ENCODE peak calls at places on chromosomes 3 and 15, in four cellular contexts. T is HepG2, O is K562, F is GM12878. P is an unnamed sample.
A peak's percentile ranks its signal among the peaks of the same experiment; 100 is the strongest.

GRCh38 chr15:80107774-80108173 is 45.0 kb upstream of the FAH start:
- DNase-seq in T (no peak), O (no peak), F (no peak), P (no peak)

GRCh38 chr3:52120576-52121458 is 33.4 kb downstream of the POC1A start:
- DNase-seq in T (no peak), O (no peak), F (no peak), P (no peak)

GRCh38 chr3:119559441-119559963 is at the start of gene CD80:
- DNase-seq in T (peak; percentile 45), O (peak; percentile 27), F (peak; percentile 82), P (peak; percentile 66)

GRCh38 chr15:100247228-100248225 is 94.2 kb downstream of the ADAMTS17 start:
- DNase-seq in T (no peak), O (no peak), F (no peak), P (no peak)

GRCh38 chr3:131835906-131836305 is 198.9 kb downstream of the CPNE4 start:
- DNase-seq in T (no peak), O (no peak), F (no peak), P (no peak)

GRCh38 chr3:23834082-23834870 is 28.5 kb downstream of the UBE2E1 start:
- DNase-seq in T (no peak), O (no peak), F (no peak), P (no peak)

GRCh38 chr15:54808321-54808720 is 388.4 kb downstream of the RSL24D1 start:
- DNase-seq in T (no peak), O (no peak), F (no peak), P (no peak)

GRCh38 chr15:100052716-100053475 is 288.9 kb downstream of the ADAMTS17 start:
- DNase-seq in T (no peak), O (no peak), F (no peak), P (no peak)

GRCh38 chr3:45547764-45548683 is 46.5 kb upstream of the LIMD1 start:
- DNase-seq in T (no peak), O (no peak), F (no peak), P (no peak)

GRCh38 chr15:79364571-79365240 is 53.8 kb downstream of the TMED3 start:
- DNase-seq in T (no peak), O (no peak), F (no peak), P (no peak)

GRCh38 chr3:12663311-12663935 is 494 bp downstream of the RAF1 start:
- DNase-seq in T (no peak), O (peak; percentile 80), F (no peak), P (no peak)

GRCh38 chr15:32861741-32862140 is 143.9 kb downstream of the GREM1 start:
- DNase-seq in T (no peak), O (no peak), F (no peak), P (no peak)

GRCh38 chr15:58292761-58293175 is 139.0 kb upstream of the LIPC start:
- DNase-seq in T (no peak), O (no peak), F (peak; percentile 13), P (no peak)

GRCh38 chr3:11624161-11624560 is 19.6 kb downstream of the VGLL4 start:
- DNase-seq in T (no peak), O (no peak), F (no peak), P (no peak)

GRCh38 chr3:194383276-194383940 is 13.9 kb upstream of the LRRC15 start:
- DNase-seq in T (no peak), O (no peak), F (no peak), P (no peak)

GRCh38 chr3:4584537-4585249 is 91.5 kb downstream of the ITPR1 start:
- DNase-seq in T (no peak), O (no peak), F (peak; percentile 13), P (no peak)

GRCh38 chr15:31163769-31164572 is 62.4 kb upstream of the TRPM1 start:
- DNase-seq in T (no peak), O (no peak), F (no peak), P (no peak)

GRCh38 chr3:135980343-135980742 is 14.8 kb downstream of the PPP2R3A start:
- DNase-seq in T (no peak), O (no peak), F (no peak), P (no peak)

GRCh38 chr3:42683875-42684593 is 1.3 kb upstream of the KLHL40 start:
- DNase-seq in T (peak; percentile 71), O (peak; percentile 96), F (no peak), P (peak; percentile 61)

GRCh38 chr3:157819415-157819814 is 286.8 kb downstream of the SHOX2 start:
- DNase-seq in T (no peak), O (no peak), F (no peak), P (no peak)

GRCh38 chr3:39302178-39302577 is 22.3 kb upstream of the CX3CR1 start:
- DNase-seq in T (no peak), O (no peak), F (no peak), P (no peak)

GRCh38 chr3:16102905-16103364 is 71.5 kb upstream of the GALNT15 start:
- DNase-seq in T (peak; percentile 66), O (no peak), F (no peak), P (no peak)

GRCh38 chr3:71803248-71803647 is 18.3 kb upstream of the PROK2 start:
- DNase-seq in T (no peak), O (no peak), F (no peak), P (no peak)

DNA sequence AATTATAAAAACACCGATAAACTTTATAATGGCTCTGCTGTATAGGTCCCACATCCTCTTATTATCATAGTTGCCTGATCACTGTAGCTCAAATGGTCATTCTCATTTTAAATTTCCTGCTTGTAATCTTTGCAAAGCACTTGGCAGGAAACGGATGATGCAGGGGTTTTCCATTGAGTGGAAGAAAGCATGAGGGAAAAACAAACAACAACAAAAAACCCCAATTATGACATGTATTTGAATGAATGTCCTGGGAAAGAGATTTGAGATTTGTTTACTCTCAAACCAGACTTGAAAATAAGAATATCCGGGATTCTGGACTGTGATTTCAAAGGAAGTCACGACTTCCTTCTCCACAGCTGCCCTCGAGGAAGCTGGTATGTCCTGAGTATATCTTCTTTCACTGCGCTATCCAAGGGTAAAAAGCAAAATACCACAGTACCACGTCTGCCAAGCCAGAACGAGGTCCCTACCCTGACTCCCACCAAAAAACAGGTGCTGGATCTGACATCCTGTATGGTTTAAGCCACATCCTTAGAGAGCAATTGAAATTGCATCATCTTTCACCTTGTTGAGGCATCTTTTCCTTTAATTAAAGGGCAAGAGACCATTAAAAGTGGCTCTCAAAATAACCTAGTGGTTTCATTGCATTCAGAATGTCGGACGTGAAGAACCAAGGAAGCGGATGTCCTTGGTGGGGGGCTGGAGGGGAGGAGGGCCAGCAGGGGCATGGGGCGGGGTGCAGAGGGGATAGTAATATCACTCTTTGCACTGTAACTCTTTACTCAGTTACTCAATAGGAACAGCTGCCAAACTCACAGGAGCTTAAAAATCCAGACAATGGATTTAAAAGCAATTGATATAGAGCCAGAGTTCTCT is 13.5 kb upstream of the TIPIN start:
- DNase-seq in T (no peak), O (peak; percentile 19), F (peak; percentile 68), P (no peak)
- TF ChIP-seq TARDBP in T (no peak), O (peak; percentile 12), F (no peak), P (no peak)

DNA sequence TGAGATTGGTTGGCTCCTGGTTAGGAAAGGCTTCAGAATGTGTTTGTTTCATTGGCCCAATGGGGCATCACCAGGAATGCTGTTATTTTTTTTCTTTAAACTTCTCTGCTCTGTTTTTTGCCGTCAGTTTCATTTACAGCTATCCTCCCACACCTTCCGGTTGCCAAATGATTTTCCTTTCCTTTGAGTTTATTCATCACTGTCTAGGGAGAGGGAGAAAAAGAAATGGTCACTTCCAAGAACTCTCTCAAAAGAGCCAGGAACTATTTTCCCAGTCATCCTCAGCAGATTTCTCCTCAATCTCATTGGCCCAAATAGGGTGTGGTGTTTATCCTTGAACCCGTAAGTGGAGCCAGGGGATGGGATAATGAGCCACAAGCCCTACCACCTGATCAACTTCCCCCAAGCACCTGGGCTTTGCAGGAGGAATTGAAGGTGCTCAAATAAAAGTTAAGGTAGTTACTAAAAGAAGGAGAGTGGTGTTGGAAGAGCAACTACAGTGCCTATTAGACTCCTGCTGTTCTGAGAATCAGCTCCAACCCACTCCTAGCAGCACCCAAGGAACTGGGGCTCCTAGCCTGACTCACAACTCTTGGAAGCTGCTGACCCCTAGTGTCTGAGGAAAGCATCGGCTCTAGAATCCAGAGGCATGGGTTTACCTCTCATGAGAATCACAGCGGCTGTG is 183.8 kb upstream of the IL12A start:
- DNase-seq in T (peak; percentile 73), O (peak; percentile 35), F (no peak), P (peak; percentile 80)
- TF ChIP-seq FOXM1 in T (no peak), O (no peak), F (no peak), P (no peak)

GRCh38 chr3:126685041-126685440 is 19.0 kb upstream of the CHCHD6 start:
- DNase-seq in T (no peak), O (no peak), F (no peak), P (no peak)

GRCh38 chr3:126682046-126682445 is 22.0 kb upstream of the CHCHD6 start:
- DNase-seq in T (no peak), O (no peak), F (no peak), P (no peak)

GRCh38 chr3:126685493-126685892 is 18.5 kb upstream of the CHCHD6 start:
- DNase-seq in T (no peak), O (no peak), F (no peak), P (no peak)

GRCh38 chr3:126683069-126683468 is 21.0 kb upstream of the CHCHD6 start:
- DNase-seq in T (no peak), O (no peak), F (no peak), P (no peak)

DNA sequence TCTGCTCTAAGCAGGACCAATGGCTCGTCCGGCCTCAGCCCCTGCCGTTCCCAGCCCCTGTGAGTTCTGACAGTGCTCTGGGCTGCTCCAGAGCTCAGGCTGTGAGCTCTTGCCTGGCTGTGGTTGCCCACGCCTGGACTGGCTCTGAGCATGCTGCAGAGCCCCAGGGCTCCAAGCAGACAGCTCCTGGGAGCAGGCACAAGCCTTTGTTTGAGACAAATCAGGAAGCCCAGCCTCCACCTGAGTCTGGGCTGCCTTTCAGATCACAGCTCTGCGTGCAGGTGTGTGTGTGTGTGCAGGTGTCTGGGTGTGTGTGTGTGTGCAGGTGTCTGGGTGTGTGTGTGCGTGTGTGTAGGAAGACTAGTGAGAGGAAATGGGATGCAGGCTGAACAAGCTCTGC is 20.5 kb upstream of the CHCHD6 start:
- DNase-seq in T (no peak), O (no peak), F (no peak), P (no peak)
- TF ChIP-seq TARDBP in T (no peak), O (no peak), F (no peak), P (no peak)

DNA sequence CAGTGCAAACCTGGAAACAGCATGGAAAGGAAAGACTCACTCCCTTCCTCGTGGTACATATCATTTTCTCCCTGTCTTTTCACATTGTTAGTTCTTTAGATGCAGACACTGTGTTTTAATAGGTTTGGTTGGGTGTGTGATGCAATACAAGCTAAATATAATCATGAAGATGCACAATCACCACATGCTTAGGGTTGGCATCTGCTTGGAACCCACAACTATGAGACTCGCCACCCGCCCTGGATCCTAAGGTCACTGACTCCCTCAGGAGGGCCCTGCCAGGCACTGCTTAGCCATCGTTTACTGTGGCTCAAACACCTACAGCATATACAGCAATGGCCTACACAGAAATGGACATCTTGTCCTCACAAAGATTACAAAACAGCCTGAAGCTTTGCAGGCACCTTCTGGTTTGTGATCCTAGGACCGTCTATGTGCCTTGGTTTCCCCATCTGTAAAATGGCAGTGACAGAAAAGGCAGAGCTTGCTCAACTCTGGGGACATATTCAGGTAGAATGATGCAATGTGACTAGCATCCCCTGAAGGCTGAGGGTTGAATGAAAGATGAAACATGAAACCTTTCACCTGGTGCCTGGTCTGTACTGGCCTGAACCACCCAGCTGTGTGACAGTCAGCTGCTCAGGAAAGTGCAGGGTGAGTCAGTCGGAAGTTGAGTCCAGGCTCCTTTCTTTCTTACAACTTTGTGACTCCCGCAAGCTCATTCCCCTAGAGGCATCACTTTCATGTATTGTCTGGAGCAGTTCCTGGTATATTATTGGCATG is 123.6 kb upstream of the PFN2 start:
- DNase-seq in T (no peak), O (no peak), F (no peak), P (no peak)
- TF ChIP-seq FOXM1 in T (no peak), O (no peak), F (no peak), P (no peak)

GRCh38 chr15:64001148-64001547 is 45.1 kb downstream of the DAPK2 start:
- DNase-seq in T (no peak), O (no peak), F (no peak), P (no peak)
- TF ChIP-seq TARDBP in T (no peak), O (no peak), F (no peak), P (no peak)